ENCODE peak calls at places on chromosomes 12 and 14, in six cellular contexts. I, Y, R, H, Q and T are unnamed samples.

GRCh38 chr12:62882140-62882539 is 52.8 kb downstream of the PPM1H start:
- DNase-seq in I (no peak), Y (no peak), R (no peak), H (no peak), Q (no peak), T (no peak)

GRCh38 chr12:47144769-47145168 is 65.0 kb upstream of the AMIGO2 start:
- DNase-seq in I (no peak), Y (no peak), R (no peak), H (no peak), Q (no peak), T (no peak)

GRCh38 chr12:108886873-108887629 is 7.2 kb downstream of the DAO start:
- DNase-seq in I (no peak), Y (no peak), R (no peak), H (no peak), Q (no peak), T (no peak)

GRCh38 chr12:125650587-125650986 is 585.4 kb downstream of the AACS start:
- DNase-seq in I (no peak), Y (no peak), R (no peak), H (no peak), Q (no peak), T (no peak)

GRCh38 chr14:99575043-99576023 is 28.7 kb downstream of the CCDC85C start:
- DNase-seq in I (no peak), Y (no peak), R (no peak), H (no peak), Q (peak), T (peak)

GRCh38 chr12:24049771-24050170 is 100.3 kb upstream of the SOX5 start:
- DNase-seq in I (no peak), Y (no peak), R (no peak), H (no peak), Q (no peak), T (no peak)

GRCh38 chr12:132856581-132856980 is 27.9 kb upstream of the GOLGA3 start:
- DNase-seq in I (no peak), Y (no peak), R (no peak), H (no peak), Q (no peak), T (no peak)

GRCh38 chr12:120367252-120367923 is 1.6 kb downstream of the MSI1 start:
- DNase-seq in I (peak), Y (no peak), R (no peak), H (peak), Q (no peak), T (no peak)

GRCh38 chr12:1536817-1537216 is 57.6 kb downstream of the FBXL14 start:
- DNase-seq in I (no peak), Y (peak), R (no peak), H (no peak), Q (peak), T (no peak)

GRCh38 chr12:46460682-46461215 is 88.2 kb upstream of the SLC38A2 start:
- DNase-seq in I (no peak), Y (no peak), R (no peak), H (no peak), Q (no peak), T (no peak)

GRCh38 chr12:41932470-41932991 is 212.1 kb downstream of the GXYLT1 start:
- DNase-seq in I (peak), Y (peak), R (no peak), H (no peak), Q (no peak), T (peak)

GRCh38 chr12:39915249-39915648 is 190.6 kb downstream of the SLC2A13 start:
- DNase-seq in I (no peak), Y (no peak), R (no peak), H (no peak), Q (no peak), T (no peak)
- H4K91ac ChIP-seq in I (no peak), Y (no peak), R (no peak), H (no peak), Q (no peak), T (no peak)

DNA sequence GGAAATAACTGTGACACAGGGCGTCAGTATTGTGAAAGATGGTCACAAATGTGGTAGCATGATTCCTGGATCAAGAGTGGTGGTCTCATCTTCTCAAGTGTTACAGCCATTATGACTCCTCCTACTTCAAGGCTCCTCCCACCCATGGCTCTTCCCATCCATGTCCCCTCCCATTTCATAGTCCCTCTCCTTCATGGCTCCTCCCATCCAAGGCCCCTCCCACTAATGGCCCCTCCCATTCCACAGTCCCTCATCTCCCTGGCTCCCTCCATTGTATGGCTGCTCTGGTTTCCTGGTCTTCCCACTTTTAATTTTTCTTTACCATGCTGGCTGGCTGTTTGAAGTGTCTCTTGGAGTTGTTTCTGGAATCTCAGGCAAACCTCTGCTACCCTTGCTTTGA is 1375.2 kb upstream of the TMEM132C start:
- DNase-seq in I (peak), Y (no peak), R (no peak), H (no peak), Q (no peak), T (no peak)
- H4K91ac ChIP-seq in I (no peak), Y (no peak), R (no peak), H (no peak), Q (no peak), T (no peak)

DNA sequence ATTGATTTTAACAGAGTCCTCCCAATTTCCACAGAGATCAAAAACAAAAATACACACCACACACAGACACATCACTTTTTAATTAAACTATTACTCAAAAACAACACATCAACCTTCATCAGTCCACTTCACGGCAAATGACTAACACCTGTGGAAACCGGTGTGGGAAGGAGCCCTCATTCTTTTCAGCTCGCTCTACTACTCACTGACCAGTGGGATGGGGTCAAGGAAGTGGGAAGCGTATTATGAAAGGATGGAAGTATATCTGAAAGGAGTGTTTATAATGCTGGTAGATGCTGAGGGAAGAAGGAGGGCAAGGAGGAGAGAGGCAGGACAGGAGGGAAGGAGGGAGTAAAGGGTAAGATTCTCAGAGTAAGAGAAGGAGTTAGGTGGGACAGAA is 156.5 kb downstream of the EPS8 start:
- DNase-seq in I (no peak), Y (no peak), R (no peak), H (no peak), Q (no peak), T (no peak)
- H4K91ac ChIP-seq in I (no peak), Y (peak), R (no peak), H (no peak), Q (peak), T (no peak)

DNA sequence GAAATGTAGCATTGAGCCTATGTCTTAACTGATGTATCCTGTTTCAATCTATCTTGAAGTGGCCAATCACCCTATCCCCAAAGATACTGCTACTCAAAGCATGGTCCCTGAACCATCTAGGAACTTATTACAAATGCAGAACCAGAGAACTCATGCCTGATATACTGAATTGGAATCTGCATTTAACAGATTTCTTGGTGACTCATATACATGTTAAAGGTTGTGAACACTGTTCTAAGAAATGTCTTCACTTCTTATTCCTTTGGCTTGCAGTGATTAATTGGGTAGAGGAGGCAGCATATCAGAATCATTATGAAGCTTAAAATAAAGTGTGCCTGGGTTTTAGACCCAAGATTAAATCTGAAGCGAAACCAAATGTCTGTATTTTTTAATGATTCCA is 795.6 kb downstream of the DIO2 start:
- DNase-seq in I (no peak), Y (no peak), R (no peak), H (no peak), Q (peak), T (no peak)
- H4K91ac ChIP-seq in I (no peak), Y (no peak), R (no peak), H (no peak), Q (no peak), T (no peak)

GRCh38 chr12:129750426-129750825 is 153.4 kb downstream of the TMEM132D start:
- DNase-seq in I (no peak), Y (no peak), R (no peak), H (no peak), Q (no peak), T (peak)

GRCh38 chr12:129746318-129746717 is 157.5 kb downstream of the TMEM132D start:
- DNase-seq in I (no peak), Y (no peak), R (no peak), H (no peak), Q (no peak), T (no peak)
- H4K91ac ChIP-seq in I (no peak), Y (no peak), R (no peak), H (no peak), Q (no peak), T (no peak)